ENCODE peak calls at places on chromosomes 16 and 17, in four cellular contexts. T is T-cell, B is A549, P is lung. F is an unnamed sample.
A peak's percentile ranks its signal among the peaks of the same experiment; 100 is the strongest.

GRCh38 chr17:6497496-6498221 is 53.4 kb downstream of the PIMREG start:
- DNase-seq in T (no peak), B (no peak), P (no peak), F (no peak)

GRCh38 chr17:17425005-17425404 is 51.8 kb upstream of the MED9 start:
- DNase-seq in T (no peak), B (no peak), P (no peak), F (no peak)

GRCh38 chr16:27718136-27718766 is 168.3 kb downstream of the KATNIP start:
- DNase-seq in T (no peak), B (no peak), P (no peak), F (no peak)

GRCh38 chr17:4951486-4951885 is 567 bp downstream of the ENO3 start:
- DNase-seq in T (no peak), B (no peak), P (no peak), F (no peak)

GRCh38 chr16:29805232-29806095 is 865 bp upstream of the MAZ start:
- DNase-seq in T (peak; percentile 98), B (peak; percentile 84), P (peak; percentile 97), F (peak; percentile 97)

GRCh38 chr16:24526701-24527470 is 12.5 kb upstream of the RBBP6 start:
- DNase-seq in T (no peak), B (no peak), P (no peak), F (no peak)

GRCh38 chr17:61833536-61834203 is 29.7 kb downstream of the BRIP1 start:
- DNase-seq in T (no peak), B (peak; percentile 40), P (no peak), F (no peak)

GRCh38 chr16:76932541-76933211 is 258.3 kb upstream of the MON1B start:
- DNase-seq in T (no peak), B (no peak), P (no peak), F (no peak)

GRCh38 chr16:50335198-50335958 is 33.4 kb downstream of the BRD7 start:
- DNase-seq in T (peak; percentile 90), B (no peak), P (no peak), F (peak; percentile 67)

GRCh38 chr17:27701963-27702362 is 71.0 kb downstream of the LGALS9 start:
- DNase-seq in T (no peak), B (no peak), P (no peak), F (no peak)

GRCh38 chr17:75691371-75692290 is 24.5 kb downstream of the SAP30BP start:
- DNase-seq in T (no peak), B (no peak), P (no peak), F (no peak)

GRCh38 chr17:16444258-16444886 is 29.0 kb downstream of the TRPV2 start:
- DNase-seq in T (no peak), B (no peak), P (no peak), F (no peak)

F was measured in naive thymus-derived CD8-positive, alpha-beta T cell.